ENCODE peak calls at places on chromosome 21, in nine cellular contexts. One of them, this sample, is unnamed.

GRCh38 chr21:42513151-42513984 is at the start of gene SLC37A1:
- DNase-seq in fibroblast of the aortic adventitia: no peak
- DNase-seq in thoracic aorta: no peak
- DNase-seq in upper lobe of right lung: peak; percentile 79
- DNase-seq in AG04450: no peak
- DNase-seq in IMR-90: no peak
- DNase-seq in cardiac muscle cell: peak; percentile 51
- DNase-seq in fibroblast of lung: peak; percentile 23
- DNase-seq in endothelial cell: peak; percentile 42
- DNase-seq in this sample: no peak

GRCh38 chr21:44875341-44875740 is 1.9 kb upstream of the PTTG1IP start:
- DNase-seq in fibroblast of the aortic adventitia: peak; percentile 80
- DNase-seq in IMR-90: peak; percentile 22
- DNase-seq in cardiac muscle cell: no peak
- DNase-seq in endothelial cell: no peak
- DNase-seq in upper lobe of right lung: no peak
- DNase-seq in fibroblast of lung: peak; percentile 43
- DNase-seq in thoracic aorta: no peak
- DNase-seq in AG04450: no peak
- DNase-seq in this sample: no peak

GRCh38 chr21:24076179-24076578 is 1531.1 kb downstream of the MRPL39 start:
- DNase-seq in upper lobe of right lung: no peak
- DNase-seq in endothelial cell: no peak
- DNase-seq in IMR-90: peak; percentile 52
- DNase-seq in AG04450: peak; percentile 10
- DNase-seq in thoracic aorta: no peak
- DNase-seq in cardiac muscle cell: no peak
- DNase-seq in fibroblast of the aortic adventitia: peak; percentile 1
- DNase-seq in fibroblast of lung: peak; percentile 2
- DNase-seq in this sample: no peak

GRCh38 chr21:38126677-38127271 is 130.0 kb upstream of the KCNJ15 start:
- DNase-seq in fibroblast of the aortic adventitia: peak; percentile 35
- DNase-seq in AG04450: no peak
- DNase-seq in cardiac muscle cell: peak; percentile 78
- DNase-seq in fibroblast of lung: peak; percentile 20
- DNase-seq in thoracic aorta: no peak
- DNase-seq in upper lobe of right lung: peak; percentile 76
- DNase-seq in IMR-90: peak; percentile 33
- DNase-seq in endothelial cell: peak; percentile 80
- DNase-seq in this sample: peak; percentile 52

GRCh38 chr21:45429221-45430164 is 24.5 kb downstream of the COL18A1 start:
- DNase-seq in fibroblast of lung: no peak
- DNase-seq in IMR-90: no peak
- DNase-seq in AG04450: no peak
- DNase-seq in fibroblast of the aortic adventitia: no peak
- DNase-seq in endothelial cell: no peak
- DNase-seq in thoracic aorta: no peak
- DNase-seq in cardiac muscle cell: no peak
- DNase-seq in upper lobe of right lung: no peak
- DNase-seq in this sample: no peak

GRCh38 chr21:31557956-31558838 is 101.3 kb upstream of the SOD1 start:
- DNase-seq in fibroblast of lung: peak; percentile 15
- DNase-seq in AG04450: no peak
- DNase-seq in IMR-90: no peak
- DNase-seq in cardiac muscle cell: no peak
- DNase-seq in endothelial cell: peak; percentile 65
- DNase-seq in fibroblast of the aortic adventitia: no peak
- DNase-seq in upper lobe of right lung: peak; percentile 58
- DNase-seq in thoracic aorta: no peak
- DNase-seq in this sample: no peak

GRCh38 chr21:45088729-45089128 is 14.3 kb downstream of the ADARB1 start:
- DNase-seq in fibroblast of lung: no peak
- DNase-seq in fibroblast of the aortic adventitia: no peak
- DNase-seq in upper lobe of right lung: no peak
- DNase-seq in endothelial cell: no peak
- DNase-seq in thoracic aorta: no peak
- DNase-seq in cardiac muscle cell: no peak
- DNase-seq in AG04450: no peak
- DNase-seq in IMR-90: no peak
- DNase-seq in this sample: no peak

GRCh38 chr21:33433001-33433400 is 29.8 kb downstream of the IFNGR2 start:
- DNase-seq in IMR-90: no peak
- DNase-seq in AG04450: no peak
- DNase-seq in upper lobe of right lung: no peak
- DNase-seq in endothelial cell: no peak
- DNase-seq in thoracic aorta: no peak
- DNase-seq in cardiac muscle cell: no peak
- DNase-seq in fibroblast of the aortic adventitia: no peak
- DNase-seq in fibroblast of lung: no peak
- DNase-seq in this sample: no peak

GRCh38 chr21:42836402-42836666 is 43.0 kb downstream of the WDR4 start:
- DNase-seq in cardiac muscle cell: no peak
- DNase-seq in thoracic aorta: no peak
- DNase-seq in upper lobe of right lung: no peak
- DNase-seq in IMR-90: no peak
- DNase-seq in AG04450: no peak
- DNase-seq in fibroblast of the aortic adventitia: no peak
- DNase-seq in endothelial cell: no peak
- DNase-seq in fibroblast of lung: no peak
- DNase-seq in this sample: no peak

GRCh38 chr21:46122241-46122671 is 24.3 kb downstream of the COL6A2 start:
- DNase-seq in fibroblast of lung: peak; percentile 95
- DNase-seq in endothelial cell: no peak
- DNase-seq in IMR-90: peak; percentile 78
- DNase-seq in fibroblast of the aortic adventitia: peak; percentile 70
- DNase-seq in upper lobe of right lung: peak; percentile 50
- DNase-seq in thoracic aorta: no peak
- DNase-seq in AG04450: no peak
- DNase-seq in cardiac muscle cell: no peak
- DNase-seq in this sample: no peak

GRCh38 chr21:38388684-38389676 is 109.3 kb downstream of the ERG start:
- DNase-seq in thoracic aorta: no peak
- DNase-seq in fibroblast of the aortic adventitia: no peak
- DNase-seq in IMR-90: no peak
- DNase-seq in upper lobe of right lung: no peak
- DNase-seq in fibroblast of lung: peak; percentile 1
- DNase-seq in AG04450: no peak
- DNase-seq in cardiac muscle cell: no peak
- DNase-seq in endothelial cell: no peak
- DNase-seq in this sample: no peak

GRCh38 chr21:45379171-45379900 is 25.6 kb upstream of the COL18A1 start:
- DNase-seq in IMR-90: no peak
- DNase-seq in AG04450: no peak
- DNase-seq in thoracic aorta: no peak
- DNase-seq in upper lobe of right lung: peak; percentile 43
- DNase-seq in fibroblast of the aortic adventitia: no peak
- DNase-seq in cardiac muscle cell: no peak
- DNase-seq in endothelial cell: no peak
- DNase-seq in fibroblast of lung: no peak
- DNase-seq in this sample: peak; percentile 17

GRCh38 chr21:46161800-46162592 is 6.6 kb upstream of the FTCD start:
- DNase-seq in fibroblast of lung: no peak
- DNase-seq in AG04450: no peak
- DNase-seq in endothelial cell: no peak
- DNase-seq in IMR-90: no peak
- DNase-seq in thoracic aorta: no peak
- DNase-seq in fibroblast of the aortic adventitia: no peak
- DNase-seq in upper lobe of right lung: peak; percentile 58
- DNase-seq in cardiac muscle cell: no peak
- DNase-seq in this sample: no peak

GRCh38 chr21:17463441-17463840 is 49.4 kb upstream of the CXADR start:
- DNase-seq in fibroblast of the aortic adventitia: peak; percentile 94
- DNase-seq in thoracic aorta: no peak
- DNase-seq in upper lobe of right lung: no peak
- DNase-seq in fibroblast of lung: peak; percentile 99
- DNase-seq in cardiac muscle cell: no peak
- DNase-seq in IMR-90: peak; percentile 97
- DNase-seq in endothelial cell: no peak
- DNase-seq in AG04450: peak; percentile 76
- DNase-seq in this sample: no peak

GRCh38 chr21:37631319-37632117 is 264.9 kb downstream of the DYRK1A start:
- DNase-seq in thoracic aorta: no peak
- DNase-seq in endothelial cell: no peak
- DNase-seq in fibroblast of the aortic adventitia: no peak
- DNase-seq in upper lobe of right lung: no peak
- DNase-seq in IMR-90: no peak
- DNase-seq in cardiac muscle cell: no peak
- DNase-seq in fibroblast of lung: no peak
- DNase-seq in AG04450: no peak
- DNase-seq in this sample: no peak

GRCh38 chr21:30480145-30480544 is at the start of gene KRTAP19-1:
- DNase-seq in AG04450: no peak
- DNase-seq in cardiac muscle cell: no peak
- DNase-seq in endothelial cell: no peak
- DNase-seq in fibroblast of the aortic adventitia: no peak
- DNase-seq in thoracic aorta: no peak
- DNase-seq in IMR-90: no peak
- DNase-seq in fibroblast of lung: no peak
- DNase-seq in upper lobe of right lung: no peak
- DNase-seq in this sample: no peak

GRCh38 chr21:33268736-33269441 is 2.7 kb downstream of the IL10RB start:
- DNase-seq in thoracic aorta: no peak
- DNase-seq in endothelial cell: no peak
- DNase-seq in IMR-90: no peak
- DNase-seq in fibroblast of lung: no peak
- DNase-seq in cardiac muscle cell: no peak
- DNase-seq in AG04450: no peak
- DNase-seq in fibroblast of the aortic adventitia: no peak
- DNase-seq in upper lobe of right lung: peak; percentile 94
- DNase-seq in this sample: no peak

GRCh38 chr21:41466024-41466820 is 40.2 kb downstream of the MX1 start:
- DNase-seq in upper lobe of right lung: no peak
- DNase-seq in IMR-90: no peak
- DNase-seq in thoracic aorta: no peak
- DNase-seq in fibroblast of lung: peak; percentile 55
- DNase-seq in endothelial cell: no peak
- DNase-seq in cardiac muscle cell: no peak
- DNase-seq in AG04450: no peak
- DNase-seq in fibroblast of the aortic adventitia: no peak
- DNase-seq in this sample: no peak

GRCh38 chr21:14119038-14119437 is 91.7 kb downstream of the LIPI start:
- DNase-seq in endothelial cell: no peak
- DNase-seq in AG04450: no peak
- DNase-seq in cardiac muscle cell: peak; percentile 8
- DNase-seq in IMR-90: peak; percentile 1
- DNase-seq in fibroblast of lung: no peak
- DNase-seq in upper lobe of right lung: no peak
- DNase-seq in fibroblast of the aortic adventitia: no peak
- DNase-seq in thoracic aorta: no peak
- DNase-seq in this sample: no peak
- TF ChIP-seq CTCF in endothelial cell: no peak
- TF ChIP-seq CTCF in AG04450: no peak
- TF ChIP-seq CTCF in cardiac muscle cell: no peak
- TF ChIP-seq CTCF in IMR-90: peak; percentile 21
- TF ChIP-seq CTCF in fibroblast of lung: no peak
- TF ChIP-seq CTCF in upper lobe of right lung: no peak
- TF ChIP-seq CTCF in fibroblast of the aortic adventitia: no peak
- TF ChIP-seq CTCF in thoracic aorta: no peak
- TF ChIP-seq CTCF in this sample: no peak

DNA sequence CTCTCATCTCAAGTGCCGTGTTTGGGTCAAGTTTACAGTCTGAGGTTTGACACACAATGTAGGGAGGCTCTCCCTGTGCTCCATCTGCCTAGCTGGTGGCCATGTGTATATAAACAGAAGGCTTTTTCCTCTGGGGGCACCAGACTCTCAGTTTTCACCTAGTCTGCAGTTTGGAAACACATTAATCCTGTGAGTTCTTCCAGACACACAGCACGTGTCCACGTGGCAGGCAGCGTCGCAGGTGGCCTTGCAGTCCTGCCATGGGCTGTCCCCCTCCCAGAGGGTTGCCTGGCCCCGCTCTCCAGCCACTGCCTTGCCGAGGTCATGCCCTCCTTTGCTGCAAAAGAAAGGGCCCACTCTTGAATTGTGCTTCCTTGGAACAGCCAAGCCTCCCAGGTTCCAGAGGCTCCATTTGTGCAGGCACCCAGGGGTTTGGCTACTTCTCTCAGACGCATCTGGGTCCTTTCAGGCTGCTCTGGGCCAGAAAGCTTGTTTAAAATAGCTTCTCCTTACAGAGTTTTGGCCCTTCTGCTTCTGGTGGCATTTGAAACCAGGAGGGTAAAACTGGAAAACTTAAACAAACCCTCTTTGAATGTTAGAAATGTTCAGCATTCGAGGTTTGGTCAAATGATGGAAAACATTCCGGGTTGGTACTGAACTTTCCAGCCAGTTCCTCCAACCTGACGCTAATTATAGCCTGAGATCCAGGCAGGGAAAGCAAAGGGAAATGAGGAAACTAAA is 4.4 kb upstream of the RUNX1 start:
- DNase-seq in IMR-90: no peak
- DNase-seq in endothelial cell: no peak
- DNase-seq in upper lobe of right lung: no peak
- DNase-seq in cardiac muscle cell: peak; percentile 14
- DNase-seq in fibroblast of the aortic adventitia: peak; percentile 10
- DNase-seq in AG04450: no peak
- DNase-seq in fibroblast of lung: peak; percentile 39
- DNase-seq in thoracic aorta: no peak
- DNase-seq in this sample: no peak
- TF ChIP-seq CTCF in IMR-90: no peak
- TF ChIP-seq CTCF in endothelial cell: no peak
- TF ChIP-seq CTCF in upper lobe of right lung: no peak
- TF ChIP-seq CTCF in cardiac muscle cell: peak; percentile 12
- TF ChIP-seq CTCF in fibroblast of the aortic adventitia: no peak
- TF ChIP-seq CTCF in AG04450: peak; percentile 14
- TF ChIP-seq CTCF in fibroblast of lung: no peak
- TF ChIP-seq CTCF in thoracic aorta: no peak
- TF ChIP-seq CTCF in this sample: no peak

DNA sequence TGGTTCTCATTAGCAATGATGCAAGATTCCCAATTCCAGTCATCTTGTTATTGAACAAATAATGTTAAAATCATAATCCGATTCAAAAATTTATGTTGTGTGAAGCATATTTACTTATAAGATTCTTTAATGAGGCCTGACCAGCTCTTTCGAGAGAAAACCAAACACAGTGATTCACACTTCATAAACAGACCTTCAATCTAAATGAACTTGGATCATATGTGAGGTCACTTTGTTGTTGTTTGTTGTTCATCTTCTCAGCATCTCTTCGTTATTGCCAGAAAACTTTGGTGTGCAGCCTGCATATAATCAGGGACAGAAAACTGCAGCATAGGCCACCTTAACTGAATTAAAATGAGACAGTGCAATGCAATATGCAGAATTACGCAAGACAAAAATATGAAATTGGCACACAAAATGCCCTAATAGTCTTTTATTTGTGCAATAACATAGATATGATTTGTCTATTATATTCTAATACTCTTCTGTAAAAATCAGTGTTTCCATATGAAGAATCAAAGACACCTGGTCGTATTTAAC is 30.1 kb downstream of the NCAM2 start:
- DNase-seq in fibroblast of the aortic adventitia: peak; percentile 28
- DNase-seq in AG04450: no peak
- DNase-seq in fibroblast of lung: no peak
- DNase-seq in endothelial cell: no peak
- DNase-seq in cardiac muscle cell: no peak
- DNase-seq in upper lobe of right lung: no peak
- DNase-seq in thoracic aorta: no peak
- DNase-seq in IMR-90: no peak
- DNase-seq in this sample: no peak
- TF ChIP-seq CTCF in fibroblast of the aortic adventitia: no peak
- TF ChIP-seq CTCF in AG04450: no peak
- TF ChIP-seq CTCF in fibroblast of lung: no peak
- TF ChIP-seq CTCF in endothelial cell: no peak
- TF ChIP-seq CTCF in cardiac muscle cell: no peak
- TF ChIP-seq CTCF in upper lobe of right lung: no peak
- TF ChIP-seq CTCF in thoracic aorta: no peak
- TF ChIP-seq CTCF in IMR-90: no peak
- TF ChIP-seq CTCF in this sample: no peak

GRCh38 chr21:23016617-23017016 is 2018.4 kb downstream of the NCAM2 start:
- DNase-seq in cardiac muscle cell: peak; percentile 51
- DNase-seq in AG04450: no peak
- DNase-seq in IMR-90: no peak
- DNase-seq in fibroblast of lung: no peak
- DNase-seq in upper lobe of right lung: no peak
- DNase-seq in endothelial cell: peak; percentile 35
- DNase-seq in fibroblast of the aortic adventitia: no peak
- DNase-seq in thoracic aorta: no peak
- DNase-seq in this sample: no peak
- TF ChIP-seq CTCF in cardiac muscle cell: no peak
- TF ChIP-seq CTCF in AG04450: no peak
- TF ChIP-seq CTCF in IMR-90: no peak
- TF ChIP-seq CTCF in fibroblast of lung: no peak
- TF ChIP-seq CTCF in upper lobe of right lung: no peak
- TF ChIP-seq CTCF in endothelial cell: peak; percentile 25
- TF ChIP-seq CTCF in fibroblast of the aortic adventitia: no peak
- TF ChIP-seq CTCF in thoracic aorta: no peak
- TF ChIP-seq CTCF in this sample: no peak

This sample was measured in CD14-positive monocyte.